ENCODE peak calls at places on chromosomes 2 and 18, in nine cellular contexts. G is OCI-LY7, H is colonic mucosa, M is HCT116, J is PC-3, O is kidney, Y is lower lobe of right lung, S is endodermal cell, L is Karpas-422. T is an unnamed sample.

GRCh38 chr2:39156107-39156506 is 35.3 kb upstream of the SOS1 start:
- DNase-seq in G (no peak), H (no peak), M (no peak), J (no peak), O (no peak), Y (no peak), S (no peak), L (no peak), T (no peak)

GRCh38 chr18:13381907-13382682 is 163.5 kb downstream of the LDLRAD4 start:
- DNase-seq in G (no peak), H (peak; percentile 55), M (no peak), J (no peak), O (peak; percentile 92), Y (peak; percentile 84), S (no peak), L (no peak), T (peak; percentile 20)

GRCh38 chr2:178810422-178810821 is 3.2 kb upstream of the TTN start:
- DNase-seq in G (no peak), H (no peak), M (no peak), J (no peak), O (no peak), Y (no peak), S (no peak), L (no peak), T (no peak)

GRCh38 chr2:215748446-215748845 is 264.9 kb downstream of the MREG start:
- DNase-seq in G (no peak), H (no peak), M (no peak), J (no peak), O (peak; percentile 41), Y (peak; percentile 50), S (no peak), L (no peak), T (no peak)

GRCh38 chr18:60040966-60041365 is 141.2 kb downstream of the PMAIP1 start:
- DNase-seq in G (no peak), H (no peak), M (no peak), J (no peak), O (no peak), Y (no peak), S (no peak), L (no peak), T (no peak)

GRCh38 chr2:150426315-150426714 is 61.2 kb downstream of the RND3 start:
- DNase-seq in G (no peak), H (no peak), M (no peak), J (peak; percentile 39), O (no peak), Y (no peak), S (no peak), L (no peak), T (no peak)

GRCh38 chr18:42706618-42707017 is 408.9 kb downstream of the RIT2 start:
- DNase-seq in G (no peak), H (peak; percentile 22), M (no peak), J (no peak), O (peak; percentile 38), Y (peak; percentile 20), S (peak; percentile 58), L (no peak), T (no peak)

GRCh38 chr2:201040867-201041628 is 30.4 kb downstream of the HYCC2 start:
- DNase-seq in G (no peak), H (no peak), M (no peak), J (no peak), O (no peak), Y (no peak), S (no peak), L (no peak), T (no peak)

GRCh38 chr2:76251342-76251741 is 540.6 kb upstream of the GCFC2 start:
- DNase-seq in G (no peak), H (no peak), M (no peak), J (no peak), O (no peak), Y (no peak), S (no peak), L (no peak), T (no peak)

GRCh38 chr2:11610624-11611242 is 59.3 kb downstream of the NTSR2 start:
- DNase-seq in G (no peak), H (no peak), M (no peak), J (no peak), O (peak; percentile 52), Y (no peak), S (no peak), L (no peak), T (no peak)

GRCh38 chr2:241767464-241768250 is 9.0 kb upstream of the GAL3ST2 start:
- DNase-seq in G (no peak), H (no peak), M (no peak), J (no peak), O (peak; percentile 75), Y (no peak), S (peak; percentile 43), L (no peak), T (no peak)

GRCh38 chr2:241573741-241574140 is 15.2 kb downstream of the BOK start:
- DNase-seq in G (no peak), H (no peak), M (no peak), J (no peak), O (peak; percentile 56), Y (peak; percentile 39), S (peak; percentile 27), L (no peak), T (no peak)

GRCh38 chr2:85433511-85434089 is 15.1 kb downstream of the SH2D6 start:
- DNase-seq in G (no peak), H (peak; percentile 79), M (no peak), J (peak; percentile 81), O (peak; percentile 94), Y (peak; percentile 70), S (peak; percentile 73), L (no peak), T (no peak)

GRCh38 chr2:233707979-233708644 is 4.6 kb upstream of the UGT1A5 start:
- DNase-seq in G (no peak), H (no peak), M (no peak), J (peak; percentile 74), O (no peak), Y (no peak), S (no peak), L (no peak), T (no peak)

DNA sequence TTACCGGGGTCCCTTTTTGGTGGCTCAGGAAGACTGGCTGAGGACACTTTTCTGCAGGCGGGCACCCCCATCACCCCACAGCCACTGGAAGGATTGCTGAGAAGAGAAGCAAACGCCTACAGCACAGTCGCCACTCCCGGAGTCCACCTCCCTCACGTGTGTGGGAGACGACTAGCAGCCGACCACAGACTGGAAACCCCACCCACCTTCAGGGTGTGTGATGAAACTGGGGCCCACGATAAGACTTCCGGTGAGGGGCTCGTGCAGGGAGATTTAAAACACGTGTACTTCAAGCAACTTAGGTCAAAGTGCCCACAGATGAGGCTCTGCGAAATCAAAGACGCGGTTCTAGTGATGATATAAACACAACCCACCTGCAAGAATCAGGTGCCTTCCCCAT is 26.3 kb downstream of the MBP start:
- DNase-seq in G (no peak), H (no peak), M (no peak), J (no peak), O (peak; percentile 74), Y (no peak), S (no peak), L (no peak), T (peak; percentile 84)
- H3K27ac ChIP-seq in G (no peak overlapping the region), H (no peak overlapping the region), M (no peak overlapping the region), J (no peak overlapping the region), O (no peak overlapping the region), Y (peak overlapping the region; percentile 42), S (no peak overlapping the region), L (no peak overlapping the region), T (peak overlapping the region; percentile 31)

DNA sequence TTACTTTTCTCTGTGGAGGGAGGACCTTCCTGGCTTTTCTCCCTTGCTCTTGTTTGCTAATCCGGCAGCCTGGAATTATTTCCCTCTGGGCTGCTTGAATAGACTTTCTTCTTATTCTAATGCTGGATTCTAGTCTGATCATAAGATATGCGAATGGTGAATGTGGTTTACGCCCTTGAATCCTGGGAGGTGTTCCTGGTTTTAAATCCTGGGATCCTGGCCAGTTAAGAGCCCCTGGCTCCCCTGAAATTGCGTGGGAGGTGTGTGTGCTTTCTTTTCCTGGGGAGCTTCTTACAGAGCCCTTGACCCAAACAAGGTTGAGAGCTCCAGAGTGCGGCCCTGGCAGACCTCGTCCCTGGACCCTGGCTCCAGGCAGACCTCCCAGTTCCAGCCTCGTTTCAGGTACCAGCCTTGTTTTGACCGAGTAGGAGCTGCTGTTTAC is 2.8 kb downstream of the SH3BP4 start:
- DNase-seq in G (no peak), H (no peak), M (no peak), J (no peak), O (peak; percentile 61), Y (peak; percentile 39), S (peak; percentile 55), L (peak; percentile 32), T (no peak)
- H3K36me3 ChIP-seq in G (no peaks in the 10 kb centered on the region), H (no peaks in the 10 kb centered on the region), M (no peaks in the 10 kb centered on the region), J (no peaks in the 10 kb centered on the region), O (no peaks in the 10 kb centered on the region), Y (no peaks in the 10 kb centered on the region), S (peaks cover 6% of the 10 kb centered on the region), L (no peaks in the 10 kb centered on the region), T (no peaks in the 10 kb centered on the region)

GRCh38 chr2:168330624-168331423 is 83.4 kb upstream of the STK39 start:
- DNase-seq in G (no peak), H (no peak), M (no peak), J (no peak), O (no peak), Y (no peak), S (no peak), L (no peak), T (no peak)
- H3K27ac ChIP-seq in G (no peak overlapping the region), H (no peak overlapping the region), M (no peak overlapping the region), J (no peak overlapping the region), O (no peak overlapping the region), Y (no peak overlapping the region), S (no peak overlapping the region), L (no peak overlapping the region), T (no peak overlapping the region)

GRCh38 chr18:36099311-36099710 is 29.8 kb downstream of the SLC39A6 start:
- DNase-seq in G (no peak), H (no peak), M (no peak), J (no peak), O (no peak), Y (no peak), S (no peak), L (no peak), T (no peak)

GRCh38 chr18:36095936-36096519 is 28.7 kb upstream of the RPRD1A start:
- DNase-seq in G (peak; percentile 58), H (no peak), M (peak; percentile 71), J (peak; percentile 48), O (no peak), Y (no peak), S (no peak), L (peak; percentile 85), T (no peak)

GRCh38 chr18:36096955-36097354 is 29.6 kb upstream of the RPRD1A start:
- DNase-seq in G (no peak), H (no peak), M (no peak), J (peak; percentile 1), O (no peak), Y (no peak), S (no peak), L (no peak), T (no peak)

GRCh38 chr18:36089001-36089400 is 21.6 kb upstream of the RPRD1A start:
- DNase-seq in G (no peak), H (no peak), M (no peak), J (no peak), O (no peak), Y (no peak), S (no peak), L (no peak), T (no peak)

DNA sequence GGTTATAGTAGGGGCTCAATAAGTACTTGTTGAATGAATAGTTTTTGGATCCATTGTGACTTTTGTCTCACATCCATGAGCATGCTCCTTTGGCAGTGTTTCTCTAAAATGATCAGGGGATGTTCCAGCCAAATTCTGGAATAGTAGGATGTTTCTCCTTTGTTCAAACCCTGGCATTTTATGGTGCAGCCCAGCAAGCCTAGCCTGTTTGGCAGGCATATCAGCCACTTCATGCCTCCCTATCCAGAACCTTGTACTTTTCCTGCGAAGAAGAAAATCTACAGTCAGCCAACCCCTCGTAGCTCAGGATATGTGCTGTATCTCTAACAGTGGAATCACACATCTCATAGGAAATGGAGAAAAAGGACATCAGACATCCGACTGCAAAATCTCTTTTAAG is 27.1 kb upstream of the RPRD1A start:
- DNase-seq in G (no peak), H (no peak), M (no peak), J (no peak), O (no peak), Y (no peak), S (no peak), L (no peak), T (no peak)
- H3K36me3 ChIP-seq in G (no peaks in the 10 kb centered on the region), H (no peaks in the 10 kb centered on the region), M (no peaks in the 10 kb centered on the region), J (no peaks in the 10 kb centered on the region), O (no peaks in the 10 kb centered on the region), Y (no peaks in the 10 kb centered on the region), S (no peaks in the 10 kb centered on the region), L (no peaks in the 10 kb centered on the region), T (no peaks in the 10 kb centered on the region)

T was measured in CD8-positive, alpha-beta T cell.